ENCODE peak calls at places on chromosomes 3 and 15, in seven cellular contexts. R is IMR-90, P is H9, A is H1, C is mesendoderm, D is trophoblast cell, I is mesenchymal stem cell. Z is an unnamed sample.

GRCh38 chr3:61526307-61526706 is 35.1 kb upstream of the PTPRG start:
- DNase-seq in A (no peak), P (no peak), R (no peak), I (no peak), C (no peak), D (peak), Z (no peak)

GRCh38 chr3:4629095-4630007 is 136.2 kb downstream of the ITPR1 start:
- DNase-seq in D (no peak), A (no peak), C (peak), P (no peak), I (no peak), R (no peak), Z (no peak)

GRCh38 chr15:96328101-96328958 is 2.2 kb upstream of the NR2F2 start:
- DNase-seq in P (no peak), R (no peak), D (no peak), A (no peak), C (no peak), I (peak), Z (no peak)

GRCh38 chr3:150232992-150233451 is 175.1 kb upstream of the TSC22D2 start:
- DNase-seq in D (no peak), C (no peak), R (peak), A (no peak), P (no peak), I (no peak), Z (no peak)

GRCh38 chr3:120348065-120348980 is 831 bp downstream of the LRRC58 start:
- DNase-seq in A (no peak), P (peak), C (no peak), R (peak), D (peak), I (peak), Z (no peak)

GRCh38 chr15:36356978-36357582 is 222.3 kb upstream of the CDIN1 start:
- DNase-seq in A (no peak), C (no peak), D (no peak), R (peak), I (peak), P (no peak), Z (no peak)

GRCh38 chr15:83107841-83108181 is 366 bp downstream of the TM6SF1 start:
- DNase-seq in D (no peak), I (no peak), C (no peak), A (no peak), P (no peak), R (no peak), Z (no peak)

GRCh38 chr3:127547761-127548605 is 42.5 kb downstream of the TPRA1 start:
- DNase-seq in C (peak), P (peak), I (peak), A (peak), D (peak), R (peak), Z (peak)

GRCh38 chr3:112640864-112641751 is at the start of gene CCDC80:
- DNase-seq in D (peak), C (peak), A (no peak), P (no peak), R (peak), I (peak), Z (no peak)

GRCh38 chr3:195849322-195850074 is 37.8 kb upstream of the MUC4 start:
- DNase-seq in C (no peak), D (no peak), I (no peak), P (no peak), A (no peak), R (no peak), Z (no peak)

GRCh38 chr15:97745481-97746071 is 214.9 kb upstream of the ARRDC4 start:
- DNase-seq in C (peak), A (peak), D (peak), P (peak), I (peak), R (no peak), Z (no peak)

GRCh38 chr15:96070636-96071035 is 259.9 kb upstream of the NR2F2 start:
- DNase-seq in C (no peak), A (no peak), D (no peak), P (no peak), I (no peak), R (peak), Z (no peak)

GRCh38 chr3:134197681-134198261 is 52.9 kb downstream of the RYK start:
- DNase-seq in A (no peak), D (peak), C (peak), P (no peak), R (peak), I (peak), Z (no peak)

GRCh38 chr3:142904639-142905441 is 16.0 kb upstream of the PCOLCE2 start:
- DNase-seq in I (no peak), C (peak), D (no peak), A (peak), R (no peak), P (peak), Z (no peak)

GRCh38 chr3:149212386-149212785 is 9.2 kb downstream of the CP start:
- DNase-seq in C (no peak), R (no peak), A (no peak), P (no peak), I (no peak), D (no peak), Z (no peak)
- H4K8ac ChIP-seq in C (no peak), R (no peak), A (no peak), P (no peak), I (no peak), D (no peak), Z (no peak)

GRCh38 chr3:25097023-25097422 is 331.0 kb upstream of the RARB start:
- DNase-seq in P (no peak), C (no peak), A (no peak), D (no peak), I (no peak), R (no peak), Z (no peak)

GRCh38 chr3:25091938-25092337 is 336.1 kb upstream of the RARB start:
- DNase-seq in C (no peak), R (no peak), D (no peak), A (no peak), I (no peak), P (no peak), Z (no peak)

GRCh38 chr3:25094932-25095690 is 333.0 kb upstream of the RARB start:
- DNase-seq in I (no peak), R (no peak), D (no peak), A (no peak), P (no peak), C (no peak), Z (no peak)

GRCh38 chr3:25099662-25100061 is 328.4 kb upstream of the RARB start:
- DNase-seq in R (no peak), P (no peak), I (no peak), A (no peak), D (no peak), C (no peak), Z (no peak)

DNA sequence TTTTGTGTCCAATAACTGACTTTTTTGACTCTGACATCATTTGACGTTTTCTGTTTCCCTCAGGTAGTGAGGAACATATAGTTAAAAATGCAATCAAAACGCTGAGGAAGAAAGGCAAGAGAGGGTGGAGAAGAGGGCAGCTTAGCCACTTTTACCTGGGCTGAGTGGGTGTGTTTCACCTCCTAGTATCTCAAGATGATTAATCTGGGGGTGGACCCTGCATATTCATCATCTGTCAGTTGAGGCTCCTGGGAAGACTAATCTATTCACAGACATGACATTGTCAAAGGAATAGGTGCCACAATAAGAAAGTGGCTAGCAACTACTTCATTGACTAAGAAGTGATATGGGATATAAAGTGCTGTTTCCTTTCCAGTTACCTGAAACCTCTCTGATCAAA is 331.5 kb upstream of the RARB start:
- DNase-seq in R (no peak), C (no peak), A (no peak), I (no peak), P (no peak), D (no peak), Z (no peak)
- H4K8ac ChIP-seq in R (no peak), C (no peak), A (no peak), I (no peak), P (no peak), D (no peak), Z (no peak)

GRCh38 chr15:40825661-40826088 is 2.8 kb downstream of the PPP1R14D start:
- DNase-seq in I (peak), A (no peak), P (no peak), C (no peak), R (peak), D (peak), Z (no peak)
- H4K8ac ChIP-seq in I (no peak), A (no peak), P (no peak), C (no peak), R (no peak), D (no peak), Z (no peak)

GRCh38 chr15:34282384-34282783 is 55.2 kb downstream of the SLC12A6 start:
- DNase-seq in P (no peak), I (no peak), R (no peak), D (no peak), C (no peak), A (no peak), Z (no peak)
- H4K8ac ChIP-seq in P (no peak), I (no peak), R (no peak), D (no peak), C (no peak), A (no peak), Z (no peak)

DNA sequence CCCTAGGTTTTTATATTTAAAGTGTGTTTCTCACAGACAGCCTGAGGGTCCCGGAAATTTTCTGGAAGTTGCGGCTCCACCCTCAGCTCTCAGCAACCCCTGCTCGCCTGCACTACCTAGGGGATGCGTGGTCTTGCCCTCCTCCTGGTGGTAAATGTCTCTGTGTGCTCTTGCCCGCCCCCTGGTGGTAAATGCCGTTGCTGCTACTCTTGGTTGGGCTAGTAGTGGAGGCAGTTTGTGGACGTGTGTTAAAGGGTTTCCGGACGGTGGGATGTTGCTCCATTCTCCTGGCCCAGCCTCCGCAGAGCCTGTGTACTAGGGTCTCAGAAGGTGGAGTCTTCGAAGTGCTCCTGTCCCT is 27.4 kb downstream of the STOML1 start:
- DNase-seq in P (peak), D (peak), C (peak), A (peak), R (peak), I (peak), Z (peak)
- H4K8ac ChIP-seq in P (no peak), D (peak), C (no peak), A (peak), R (no peak), I (peak), Z (no peak)